ENCODE peak calls at places on chromosomes 6 and 20, in seven cellular contexts. J is GM04504, P is fibroblast of the conjunctiva, D is Right ventricle myocardium superior, S is SK-MEL-5, Y is colonic mucosa, X is adrenal gland. E is an unnamed sample.

GRCh38 chr6:16511723-16512584 is 249.3 kb downstream of the ATXN1 start:
- DNase-seq in Y (no peak), S (no peak), X (no peak), P (no peak), D (no peak), J (no peak), E (no peak)

GRCh38 chr6:170296746-170297576 is 6.1 kb upstream of the DLL1 start:
- DNase-seq in D (no peak), S (no peak), Y (no peak), P (no peak), X (no peak), J (no peak), E (no peak)

GRCh38 chr6:120211955-120212792 is 862.6 kb upstream of the MAN1A1 start:
- DNase-seq in S (no peak), J (no peak), D (no peak), X (no peak), P (no peak), Y (no peak), E (no peak)

GRCh38 chr20:3115190-3116107 is 30.9 kb upstream of the AVP start:
- DNase-seq in Y (no peak), J (no peak), D (no peak), X (peak; percentile 67), P (peak; percentile 30), S (peak; percentile 75), E (no peak)

GRCh38 chr6:100573169-100573568 is 108.4 kb upstream of the SIM1 start:
- DNase-seq in X (no peak), D (no peak), J (no peak), P (peak; percentile 42), Y (no peak), S (peak; percentile 53), E (no peak)

GRCh38 chr6:17336425-17336824 is 55.3 kb downstream of the RBM24 start:
- DNase-seq in X (no peak), J (peak; percentile 13), P (peak; percentile 62), Y (no peak), D (no peak), S (no peak), E (peak; percentile 62)

GRCh38 chr6:160756871-160757270 is 54.8 kb downstream of the PLG start:
- DNase-seq in D (no peak), P (no peak), J (no peak), Y (no peak), S (no peak), X (no peak), E (no peak)

GRCh38 chr20:45611054-45611453 is 18.5 kb upstream of the WFDC10A start:
- DNase-seq in Y (no peak), P (peak; percentile 24), J (peak; percentile 77), D (no peak), X (no peak), S (peak; percentile 17), E (no peak)

GRCh38 chr6:126112171-126112632 is 125.9 kb downstream of the TRMT11 start:
- DNase-seq in X (no peak), P (no peak), J (peak; percentile 6), Y (no peak), S (no peak), D (no peak), E (no peak)

GRCh38 chr20:32165836-32166545 is 41.6 kb downstream of the PLAGL2 start:
- DNase-seq in D (no peak), X (peak; percentile 39), P (no peak), S (no peak), J (no peak), Y (no peak), E (no peak)

GRCh38 chr6:21595265-21595950 is 1.9 kb downstream of the SOX4 start:
- DNase-seq in J (no peak), D (peak; percentile 54), X (peak; percentile 62), Y (peak; percentile 53), P (no peak), S (peak; percentile 26), E (peak; percentile 48)

GRCh38 chr6:75118925-75119515 is 86.8 kb downstream of the COL12A1 start:
- DNase-seq in J (no peak), D (no peak), P (no peak), X (no peak), Y (no peak), S (no peak), E (no peak)

GRCh38 chr6:89260310-89260709 is 43.2 kb upstream of the GABRR1 start:
- DNase-seq in D (no peak), X (no peak), P (no peak), J (no peak), Y (no peak), S (no peak), E (no peak)

GRCh38 chr20:57240850-57241429 is 25.5 kb downstream of the BMP7 start:
- DNase-seq in D (no peak), Y (no peak), P (no peak), J (no peak), X (no peak), S (no peak), E (no peak)

GRCh38 chr6:26195924-26196845 is 109.0 kb downstream of the HFE start:
- DNase-seq in P (no peak), Y (peak; percentile 66), D (no peak), X (peak; percentile 79), S (peak; percentile 51), J (no peak), E (peak; percentile 54)

GRCh38 chr6:53938810-53939209 is 144.0 kb downstream of the LRRC1 start:
- DNase-seq in P (no peak), J (no peak), D (no peak), S (no peak), Y (no peak), X (no peak), E (no peak)

GRCh38 chr20:48397689-48398005 is 430.2 kb downstream of the PREX1 start:
- DNase-seq in S (no peak), D (no peak), X (no peak), J (no peak), P (no peak), Y (no peak), E (no peak)

GRCh38 chr6:161319231-161319630 is 45.4 kb upstream of the AGPAT4 start:
- DNase-seq in S (peak; percentile 71), D (no peak), J (no peak), X (no peak), P (no peak), Y (no peak), E (no peak)

GRCh38 chr6:80165143-80165542 is 58.7 kb downstream of the BCKDHB start:
- DNase-seq in P (no peak), X (no peak), S (no peak), D (no peak), J (no peak), Y (no peak), E (no peak)

GRCh38 chr6:125779924-125780539 is 10.7 kb upstream of the NCOA7 start:
- DNase-seq in X (peak; percentile 95), P (peak; percentile 94), J (peak; percentile 80), Y (peak; percentile 87), D (peak; percentile 87), S (peak; percentile 94), E (peak; percentile 79)

GRCh38 chr6:78583079-78583478 is 284.3 kb upstream of the IRAK1BP1 start:
- DNase-seq in S (no peak), X (no peak), J (no peak), D (no peak), Y (no peak), P (no peak), E (no peak)

GRCh38 chr6:76682842-76683241 is 610.4 kb upstream of the IMPG1 start:
- DNase-seq in J (no peak), Y (no peak), X (no peak), D (no peak), S (peak; percentile 30), P (no peak), E (no peak)

GRCh38 chr20:55095745-55096450 is 620.5 kb downstream of the DOK5 start:
- DNase-seq in J (no peak), P (no peak), S (no peak), Y (no peak), X (no peak), D (no peak), E (no peak)

GRCh38 chr6:8879334-8879733 is 444.0 kb upstream of the SLC35B3 start:
- DNase-seq in P (no peak), X (no peak), D (no peak), S (no peak), J (no peak), Y (no peak), E (no peak)

GRCh38 chr20:22909436-22909835 is 125.7 kb upstream of the SSTR4 start:
- DNase-seq in P (no peak), J (no peak), Y (no peak), X (no peak), D (no peak), S (no peak), E (no peak)

GRCh38 chr6:125974214-125974866 is 12.0 kb upstream of the TRMT11 start:
- DNase-seq in J (no peak), D (no peak), Y (no peak), S (peak; percentile 70), P (peak; percentile 65), X (no peak), E (peak; percentile 44)

GRCh38 chr6:21596379-21597242 is 3.1 kb downstream of the SOX4 start:
- DNase-seq in D (peak; percentile 66), P (no peak), X (peak; percentile 67), S (peak; percentile 73), J (no peak), Y (peak; percentile 58), E (peak; percentile 57)

GRCh38 chr6:156851447-156851846 is 74.3 kb downstream of the ARID1B start:
- DNase-seq in P (no peak), D (no peak), S (no peak), Y (no peak), J (no peak), X (no peak), E (no peak)

GRCh38 chr20:44187054-44187762 is at the start of gene JPH2:
- DNase-seq in J (peak; percentile 80), P (peak; percentile 45), Y (peak; percentile 64), S (peak; percentile 29), X (peak; percentile 67), D (peak; percentile 76), E (peak; percentile 90)

E was measured in SJSA1.